ENCODE peak calls at places on chromosomes 16 and 17, in six cellular contexts. One of them, this sample, is unnamed.
A peak's percentile ranks its signal among the peaks of the same experiment; 100 is the strongest.

GRCh38 chr17:57751348-57751970 is 6.4 kb upstream of the CCDC182 start:
- DNase-seq in H9: no peak
- DNase-seq in IMR-90: no peak
- DNase-seq in H1: no peak
- DNase-seq in trophoblast cell: no peak
- DNase-seq in mesenchymal stem cell: no peak
- DNase-seq in this sample: no peak

GRCh38 chr16:88339926-88340754 is 42.6 kb upstream of the ZNF469 start:
- DNase-seq in H9: no peak
- DNase-seq in IMR-90: no peak
- DNase-seq in H1: no peak
- DNase-seq in trophoblast cell: no peak
- DNase-seq in mesenchymal stem cell: no peak
- DNase-seq in this sample: no peak

GRCh38 chr17:64608571-64608981 is 53.5 kb downstream of the SMURF2 start:
- DNase-seq in H9: no peak
- DNase-seq in IMR-90: peak; percentile 58
- DNase-seq in H1: no peak
- DNase-seq in trophoblast cell: no peak
- DNase-seq in mesenchymal stem cell: peak; percentile 68
- DNase-seq in this sample: no peak

GRCh38 chr16:12300490-12300889 is 324.0 kb downstream of the SNX29 start:
- DNase-seq in H9: no peak
- DNase-seq in IMR-90: no peak
- DNase-seq in H1: no peak
- DNase-seq in trophoblast cell: no peak
- DNase-seq in mesenchymal stem cell: peak; percentile 32
- DNase-seq in this sample: no peak

GRCh38 chr17:77107506-77108433 is 33.0 kb upstream of the SEC14L1 start:
- DNase-seq in H9: no peak
- DNase-seq in IMR-90: peak; percentile 39
- DNase-seq in H1: no peak
- DNase-seq in trophoblast cell: no peak
- DNase-seq in mesenchymal stem cell: peak; percentile 64
- DNase-seq in this sample: no peak

GRCh38 chr16:56961386-56961785 is 364 bp upstream of the CETP start:
- DNase-seq in H9: no peak
- DNase-seq in IMR-90: peak; percentile 25
- DNase-seq in H1: no peak
- DNase-seq in trophoblast cell: no peak
- DNase-seq in mesenchymal stem cell: no peak
- DNase-seq in this sample: no peak

GRCh38 chr16:5015351-5015750 is 18.4 kb downstream of the NAGPA start:
- DNase-seq in H9: no peak
- DNase-seq in IMR-90: no peak
- DNase-seq in H1: no peak
- DNase-seq in trophoblast cell: no peak
- DNase-seq in mesenchymal stem cell: no peak
- DNase-seq in this sample: no peak

GRCh38 chr17:4582101-4582501 is 2.2 kb upstream of the SMTNL2 start:
- DNase-seq in H9: no peak
- DNase-seq in IMR-90: no peak
- DNase-seq in H1: no peak
- DNase-seq in trophoblast cell: no peak
- DNase-seq in mesenchymal stem cell: no peak
- DNase-seq in this sample: no peak

GRCh38 chr17:66750756-66751543 is 84.0 kb upstream of the CACNG5 start:
- DNase-seq in H9: no peak
- DNase-seq in IMR-90: no peak
- DNase-seq in H1: no peak
- DNase-seq in trophoblast cell: no peak
- DNase-seq in mesenchymal stem cell: no peak
- DNase-seq in this sample: no peak

GRCh38 chr17:72338304-72338703 is 217.5 kb downstream of the SOX9 start:
- DNase-seq in H9: no peak
- DNase-seq in IMR-90: no peak
- DNase-seq in H1: no peak
- DNase-seq in trophoblast cell: no peak
- DNase-seq in mesenchymal stem cell: peak; percentile 63
- DNase-seq in this sample: no peak

GRCh38 chr17:45332989-45333701 is 16.3 kb upstream of the MAP3K14 start:
- DNase-seq in H9: peak; percentile 40
- DNase-seq in IMR-90: no peak
- DNase-seq in H1: no peak
- DNase-seq in trophoblast cell: peak; percentile 5
- DNase-seq in mesenchymal stem cell: no peak
- DNase-seq in this sample: no peak

GRCh38 chr16:26863971-26864370 is 202.8 kb upstream of the C16orf82 start:
- DNase-seq in H9: no peak
- DNase-seq in IMR-90: no peak
- DNase-seq in H1: no peak
- DNase-seq in trophoblast cell: no peak
- DNase-seq in mesenchymal stem cell: no peak
- DNase-seq in this sample: no peak

GRCh38 chr16:68972720-68973119 is 129.4 kb downstream of the TANGO6 start:
- DNase-seq in H9: peak; percentile 89
- DNase-seq in IMR-90: peak; percentile 70
- DNase-seq in H1: peak; percentile 67
- DNase-seq in trophoblast cell: no peak
- DNase-seq in mesenchymal stem cell: peak; percentile 49
- DNase-seq in this sample: no peak

GRCh38 chr16:70522216-70523000 is 946 bp downstream of the COG4 start:
- DNase-seq in H9: no peak
- DNase-seq in IMR-90: no peak
- DNase-seq in H1: no peak
- DNase-seq in trophoblast cell: no peak
- DNase-seq in mesenchymal stem cell: peak; percentile 3
- DNase-seq in this sample: no peak

GRCh38 chr17:71176928-71177443 is 943.8 kb upstream of the SOX9 start:
- DNase-seq in H9: no peak
- DNase-seq in IMR-90: no peak
- DNase-seq in H1: no peak
- DNase-seq in trophoblast cell: no peak
- DNase-seq in mesenchymal stem cell: no peak
- DNase-seq in this sample: no peak

GRCh38 chr17:64282753-64283080 is 19.7 kb upstream of the TEX2 start:
- DNase-seq in H9: no peak
- DNase-seq in IMR-90: no peak
- DNase-seq in H1: no peak
- DNase-seq in trophoblast cell: no peak
- DNase-seq in mesenchymal stem cell: no peak
- DNase-seq in this sample: no peak

GRCh38 chr17:76492989-76493501 is 8.2 kb downstream of the RHBDF2 start:
- DNase-seq in H9: no peak
- DNase-seq in IMR-90: peak; percentile 93
- DNase-seq in H1: no peak
- DNase-seq in trophoblast cell: peak; percentile 47
- DNase-seq in mesenchymal stem cell: peak; percentile 95
- DNase-seq in this sample: no peak

GRCh38 chr17:8726951-8727555 is 17.6 kb downstream of the CCDC42 start:
- DNase-seq in H9: peak; percentile 24
- DNase-seq in IMR-90: no peak
- DNase-seq in H1: no peak
- DNase-seq in trophoblast cell: peak; percentile 95
- DNase-seq in mesenchymal stem cell: no peak
- DNase-seq in this sample: no peak
- H4K91ac ChIP-seq in H9: no peak overlapping the region
- H4K91ac ChIP-seq in IMR-90: no peak overlapping the region
- H4K91ac ChIP-seq in H1: peak overlapping the region; percentile 3
- H4K91ac ChIP-seq in trophoblast cell: peak overlapping the region; percentile 71
- H4K91ac ChIP-seq in mesenchymal stem cell: no peak overlapping the region
- H4K91ac ChIP-seq in this sample: no peak overlapping the region

GRCh38 chr17:79965806-79966205 is 69.9 kb downstream of the TBC1D16 start:
- DNase-seq in H9: peak; percentile 24
- DNase-seq in IMR-90: no peak
- DNase-seq in H1: no peak
- DNase-seq in trophoblast cell: no peak
- DNase-seq in mesenchymal stem cell: no peak
- DNase-seq in this sample: no peak

GRCh38 chr17:79966681-79967080 is 69.0 kb downstream of the TBC1D16 start:
- DNase-seq in H9: no peak
- DNase-seq in IMR-90: no peak
- DNase-seq in H1: no peak
- DNase-seq in trophoblast cell: no peak
- DNase-seq in mesenchymal stem cell: no peak
- DNase-seq in this sample: no peak

GRCh38 chr17:79969906-79970305 is 65.8 kb downstream of the TBC1D16 start:
- DNase-seq in H9: no peak
- DNase-seq in IMR-90: no peak
- DNase-seq in H1: no peak
- DNase-seq in trophoblast cell: no peak
- DNase-seq in mesenchymal stem cell: no peak
- DNase-seq in this sample: no peak

GRCh38 chr17:79970576-79971068 is 65.0 kb downstream of the TBC1D16 start:
- DNase-seq in H9: peak; percentile 85
- DNase-seq in IMR-90: peak; percentile 10
- DNase-seq in H1: no peak
- DNase-seq in trophoblast cell: peak; percentile 64
- DNase-seq in mesenchymal stem cell: peak; percentile 15
- DNase-seq in this sample: no peak

GRCh38 chr17:79968116-79968515 is 67.6 kb downstream of the TBC1D16 start:
- DNase-seq in H9: peak; percentile 18
- DNase-seq in IMR-90: no peak
- DNase-seq in H1: no peak
- DNase-seq in trophoblast cell: no peak
- DNase-seq in mesenchymal stem cell: no peak
- DNase-seq in this sample: no peak
- H3K18ac ChIP-seq in H9: no peak overlapping the region
- H3K18ac ChIP-seq in IMR-90: no peak overlapping the region
- H3K18ac ChIP-seq in H1: no peak overlapping the region
- H3K18ac ChIP-seq in trophoblast cell: no peak overlapping the region
- H3K18ac ChIP-seq in mesenchymal stem cell: no peak overlapping the region
- H3K18ac ChIP-seq in this sample: no peak overlapping the region

DNA sequence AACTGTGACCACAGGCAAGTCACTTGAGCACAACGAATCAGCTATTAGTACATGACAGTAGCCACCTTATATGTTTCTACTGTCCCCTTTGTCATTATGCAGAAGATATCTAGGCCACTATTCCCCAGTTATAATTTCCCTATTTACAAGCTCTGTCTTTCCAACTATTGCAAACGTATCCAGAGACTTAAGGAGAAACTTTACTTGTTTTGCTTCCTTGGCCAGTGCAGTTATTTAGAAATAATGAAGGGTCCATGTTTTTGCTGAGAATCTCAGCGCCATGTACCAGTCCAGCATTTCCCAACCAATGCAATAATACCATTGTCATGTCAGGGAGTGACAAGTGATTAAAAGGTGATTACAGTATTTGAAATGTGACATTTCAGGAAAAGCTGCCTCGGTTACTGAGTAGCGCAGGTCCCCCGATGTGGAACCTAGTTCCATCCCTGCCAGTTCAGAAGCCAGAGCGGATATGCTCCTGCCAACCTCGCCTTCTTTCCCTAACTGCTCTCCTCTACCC is 743 bp downstream of the ZNF624 start:
- DNase-seq in H9: no peak
- DNase-seq in IMR-90: no peak
- DNase-seq in H1: no peak
- DNase-seq in trophoblast cell: peak; percentile 97
- DNase-seq in mesenchymal stem cell: peak; percentile 14
- DNase-seq in this sample: no peak
- H3K4ac ChIP-seq in H9: no peak overlapping the region
- H3K4ac ChIP-seq in IMR-90: peak overlapping the region; percentile 26
- H3K4ac ChIP-seq in H1: no peak overlapping the region
- H3K4ac ChIP-seq in trophoblast cell: peak overlapping the region; percentile 31
- H3K4ac ChIP-seq in mesenchymal stem cell: peak overlapping the region; percentile 99
- H3K4ac ChIP-seq in this sample: no peak overlapping the region

DNA sequence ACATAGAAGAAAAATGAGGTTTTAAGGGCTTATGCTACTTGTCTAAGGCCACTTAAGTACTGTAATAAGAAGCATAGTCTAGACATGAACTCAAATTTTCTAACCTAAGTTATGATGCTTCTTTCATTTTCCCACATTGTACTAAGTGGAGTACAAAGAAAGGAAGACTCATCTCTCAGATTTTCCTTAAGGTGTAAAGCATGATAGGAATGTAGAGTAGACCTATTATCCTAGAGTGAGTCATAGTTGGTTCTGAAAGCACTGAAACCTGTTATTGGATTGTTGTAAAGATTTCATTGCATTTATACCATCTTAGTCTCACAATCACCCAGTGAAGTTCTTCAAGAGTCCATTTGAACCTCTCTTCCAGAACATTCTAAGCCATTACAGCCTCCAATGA is 343.8 kb downstream of the TOX3 start:
- DNase-seq in H9: no peak
- DNase-seq in IMR-90: no peak
- DNase-seq in H1: no peak
- DNase-seq in trophoblast cell: peak; percentile 56
- DNase-seq in mesenchymal stem cell: no peak
- DNase-seq in this sample: no peak
- H4K91ac ChIP-seq in H9: no peak overlapping the region
- H4K91ac ChIP-seq in IMR-90: no peak overlapping the region
- H4K91ac ChIP-seq in H1: no peak overlapping the region
- H4K91ac ChIP-seq in trophoblast cell: no peak overlapping the region
- H4K91ac ChIP-seq in mesenchymal stem cell: no peak overlapping the region
- H4K91ac ChIP-seq in this sample: no peak overlapping the region

DNA sequence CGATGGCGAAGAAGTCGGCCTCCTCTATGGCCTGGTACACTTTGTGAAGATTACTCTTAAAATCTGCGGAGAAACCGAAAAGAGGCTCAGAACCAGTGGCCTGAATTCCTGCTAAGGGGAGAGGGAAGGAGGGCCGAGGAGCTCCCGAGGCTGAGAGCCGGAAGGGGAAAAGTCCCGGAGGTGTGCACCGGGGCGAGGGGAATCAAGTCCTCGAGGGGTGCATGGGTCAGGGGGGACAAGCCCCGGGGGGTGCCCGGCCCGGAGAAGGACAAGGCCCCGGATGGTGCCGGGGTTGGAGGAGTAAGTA is 495 bp downstream of the PARN start:
- DNase-seq in H9: no peak
- DNase-seq in IMR-90: no peak
- DNase-seq in H1: no peak
- DNase-seq in trophoblast cell: peak; percentile 5
- DNase-seq in mesenchymal stem cell: peak; percentile 23
- DNase-seq in this sample: no peak
- H3K18ac ChIP-seq in H9: peak overlapping the region; percentile 95
- H3K18ac ChIP-seq in IMR-90: no peak overlapping the region
- H3K18ac ChIP-seq in H1: peak overlapping the region; percentile 95
- H3K18ac ChIP-seq in trophoblast cell: peak overlapping the region; percentile 88
- H3K18ac ChIP-seq in mesenchymal stem cell: peak overlapping the region; percentile 97
- H3K18ac ChIP-seq in this sample: peak overlapping the region; percentile 82

DNA sequence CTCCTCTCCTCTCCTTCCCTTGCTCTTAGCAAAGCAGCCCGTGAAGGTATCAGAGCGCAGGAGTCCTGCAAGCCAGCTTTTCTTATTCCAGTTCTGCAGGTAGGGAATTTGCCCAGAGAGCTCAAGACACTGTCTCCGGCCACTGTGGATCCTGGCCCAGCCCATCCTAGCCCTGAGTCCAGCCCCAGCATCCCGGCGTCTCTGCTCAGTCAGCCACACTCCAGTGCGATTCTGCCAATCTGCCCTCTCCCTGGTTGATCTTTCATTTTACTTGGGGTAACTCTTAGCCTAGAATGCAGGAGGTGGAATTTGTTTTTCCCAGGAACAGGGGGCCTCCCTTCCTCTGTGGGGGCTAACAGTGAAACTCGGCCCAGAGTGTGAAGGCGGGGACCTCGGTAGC is 176.9 kb upstream of the GSE1 start:
- DNase-seq in H9: peak; percentile 54
- DNase-seq in IMR-90: no peak
- DNase-seq in H1: no peak
- DNase-seq in trophoblast cell: no peak
- DNase-seq in mesenchymal stem cell: no peak
- DNase-seq in this sample: no peak
- H3K4ac ChIP-seq in H9: no peak overlapping the region
- H3K4ac ChIP-seq in IMR-90: no peak overlapping the region
- H3K4ac ChIP-seq in H1: peak overlapping the region; percentile 82
- H3K4ac ChIP-seq in trophoblast cell: no peak overlapping the region
- H3K4ac ChIP-seq in mesenchymal stem cell: no peak overlapping the region
- H3K4ac ChIP-seq in this sample: no peak overlapping the region